ENCODE peak calls at places on chromosomes 6 and 20, in four cellular contexts. N is A549; Z is stimulated activated CD4-positive, alpha-beta T cell treated with anti-CD3 and anti-CD28 coated beads, Interleukin-15, amount 100 ng/mL, for 24 hours; F is dermis microvascular lymphatic vessel endothelial cell. E is an unnamed sample.
A peak's percentile ranks its signal among the peaks of the same experiment; 100 is the strongest.

GRCh38 chr20:63273635-63274380 is 1.2 kb downstream of the ARFGAP1 start:
- DNase-seq in N (peak; percentile 38), Z (no peak), F (peak; percentile 72), E (no peak)

GRCh38 chr6:115612796-115613479 is 447.8 kb downstream of the FRK start:
- DNase-seq in N (no peak), Z (no peak), F (no peak), E (no peak)

GRCh38 chr20:31751126-31751525 is 12.0 kb downstream of the TPX2 start:
- DNase-seq in N (no peak), Z (no peak), F (no peak), E (no peak)

GRCh38 chr6:132142768-132143167 is 191.6 kb upstream of the CCN2 start:
- DNase-seq in N (no peak), Z (no peak), F (no peak), E (no peak)

GRCh38 chr6:137867685-137868509 is 838 bp downstream of the TNFAIP3 start:
- DNase-seq in N (no peak), Z (peak; percentile 55), F (peak; percentile 39), E (no peak)

GRCh38 chr6:14025160-14025559 is 92.4 kb upstream of the CD83 start:
- DNase-seq in N (no peak), Z (no peak), F (no peak), E (no peak)

GRCh38 chr6:21942910-21943309 is 349.4 kb downstream of the SOX4 start:
- DNase-seq in N (no peak), Z (no peak), F (peak; percentile 36), E (no peak)

GRCh38 chr6:160030103-160030502 is 61.2 kb downstream of the IGF2R start:
- DNase-seq in N (peak; percentile 6), Z (no peak), F (peak; percentile 19), E (no peak)

GRCh38 chr6:35299674-35300073 is 2.1 kb downstream of the DEF6 start:
- DNase-seq in N (no peak), Z (peak; percentile 54), F (no peak), E (no peak)

GRCh38 chr6:170173416-170173990 is 117.4 kb downstream of the DLL1 start:
- DNase-seq in N (no peak), Z (no peak), F (no peak), E (no peak)